ENCODE peak calls at places on chromosomes 13 and 19, in six cellular contexts. One of them, this sample, is unnamed.

GRCh38 chr13:50934735-50935419 is 25.3 kb downstream of the RNASEH2B start:
- DNase-seq in mucosa of descending colon: no peak
- DNase-seq in stimulated activated CD8-positive, alpha-beta memory T cell treated with anti-CD3 and anti-CD28 coated beads, Interleukin-15, amount 100 ng/mL, for 24 hours: no peak
- DNase-seq in Calu3: no peak
- DNase-seq in GM10248: no peak
- DNase-seq in A172: no peak
- DNase-seq in this sample: no peak

GRCh38 chr13:54185785-54186184 is 1157.2 kb downstream of the OLFM4 start:
- DNase-seq in mucosa of descending colon: no peak
- DNase-seq in stimulated activated CD8-positive, alpha-beta memory T cell treated with anti-CD3 and anti-CD28 coated beads, Interleukin-15, amount 100 ng/mL, for 24 hours: no peak
- DNase-seq in Calu3: no peak
- DNase-seq in GM10248: no peak
- DNase-seq in A172: no peak
- DNase-seq in this sample: no peak

GRCh38 chr19:16078759-16079707 is 2.7 kb downstream of the TPM4 start:
- DNase-seq in mucosa of descending colon: peak
- DNase-seq in stimulated activated CD8-positive, alpha-beta memory T cell treated with anti-CD3 and anti-CD28 coated beads, Interleukin-15, amount 100 ng/mL, for 24 hours: no peak
- DNase-seq in Calu3: peak
- DNase-seq in GM10248: peak
- DNase-seq in A172: peak
- DNase-seq in this sample: peak

GRCh38 chr13:47092202-47092601 is 195.3 kb upstream of the HTR2A start:
- DNase-seq in mucosa of descending colon: no peak
- DNase-seq in stimulated activated CD8-positive, alpha-beta memory T cell treated with anti-CD3 and anti-CD28 coated beads, Interleukin-15, amount 100 ng/mL, for 24 hours: no peak
- DNase-seq in Calu3: no peak
- DNase-seq in GM10248: no peak
- DNase-seq in A172: no peak
- DNase-seq in this sample: no peak

GRCh38 chr19:55675661-55676354 is 782 bp downstream of the EPN1 start:
- DNase-seq in mucosa of descending colon: no peak
- DNase-seq in stimulated activated CD8-positive, alpha-beta memory T cell treated with anti-CD3 and anti-CD28 coated beads, Interleukin-15, amount 100 ng/mL, for 24 hours: no peak
- DNase-seq in Calu3: no peak
- DNase-seq in GM10248: no peak
- DNase-seq in A172: no peak
- DNase-seq in this sample: no peak

GRCh38 chr19:23543351-23543750 is 143.7 kb downstream of the ZNF675 start:
- DNase-seq in mucosa of descending colon: no peak
- DNase-seq in stimulated activated CD8-positive, alpha-beta memory T cell treated with anti-CD3 and anti-CD28 coated beads, Interleukin-15, amount 100 ng/mL, for 24 hours: no peak
- DNase-seq in Calu3: no peak
- DNase-seq in GM10248: no peak
- DNase-seq in A172: no peak
- DNase-seq in this sample: no peak

GRCh38 chr13:48251616-48252081 is 18.6 kb downstream of the ITM2B start:
- DNase-seq in mucosa of descending colon: no peak
- DNase-seq in stimulated activated CD8-positive, alpha-beta memory T cell treated with anti-CD3 and anti-CD28 coated beads, Interleukin-15, amount 100 ng/mL, for 24 hours: no peak
- DNase-seq in Calu3: no peak
- DNase-seq in GM10248: no peak
- DNase-seq in A172: no peak
- DNase-seq in this sample: no peak

GRCh38 chr13:94435604-94436226 is 43.8 kb downstream of the DCT start:
- DNase-seq in mucosa of descending colon: no peak
- DNase-seq in stimulated activated CD8-positive, alpha-beta memory T cell treated with anti-CD3 and anti-CD28 coated beads, Interleukin-15, amount 100 ng/mL, for 24 hours: no peak
- DNase-seq in Calu3: no peak
- DNase-seq in GM10248: peak
- DNase-seq in A172: peak
- DNase-seq in this sample: no peak

GRCh38 chr13:22765566-22765965 is 415.2 kb upstream of the SGCG start:
- DNase-seq in mucosa of descending colon: no peak
- DNase-seq in stimulated activated CD8-positive, alpha-beta memory T cell treated with anti-CD3 and anti-CD28 coated beads, Interleukin-15, amount 100 ng/mL, for 24 hours: no peak
- DNase-seq in Calu3: no peak
- DNase-seq in GM10248: no peak
- DNase-seq in A172: no peak
- DNase-seq in this sample: no peak

GRCh38 chr13:113058988-113059850 is 46.4 kb upstream of the F7 start:
- DNase-seq in mucosa of descending colon: no peak
- DNase-seq in stimulated activated CD8-positive, alpha-beta memory T cell treated with anti-CD3 and anti-CD28 coated beads, Interleukin-15, amount 100 ng/mL, for 24 hours: no peak
- DNase-seq in Calu3: no peak
- DNase-seq in GM10248: no peak
- DNase-seq in A172: no peak
- DNase-seq in this sample: peak

GRCh38 chr13:60334310-60334709 is 62.7 kb upstream of the TDRD3 start:
- DNase-seq in mucosa of descending colon: no peak
- DNase-seq in stimulated activated CD8-positive, alpha-beta memory T cell treated with anti-CD3 and anti-CD28 coated beads, Interleukin-15, amount 100 ng/mL, for 24 hours: no peak
- DNase-seq in Calu3: no peak
- DNase-seq in GM10248: no peak
- DNase-seq in A172: no peak
- DNase-seq in this sample: no peak

GRCh38 chr13:100675660-100676129 is 1.1 kb upstream of the TMTC4 start:
- DNase-seq in mucosa of descending colon: no peak
- DNase-seq in stimulated activated CD8-positive, alpha-beta memory T cell treated with anti-CD3 and anti-CD28 coated beads, Interleukin-15, amount 100 ng/mL, for 24 hours: no peak
- DNase-seq in Calu3: no peak
- DNase-seq in GM10248: no peak
- DNase-seq in A172: no peak
- DNase-seq in this sample: no peak

GRCh38 chr13:43787998-43788397 is 1.2 kb upstream of the ENOX1 start:
- DNase-seq in mucosa of descending colon: no peak
- DNase-seq in stimulated activated CD8-positive, alpha-beta memory T cell treated with anti-CD3 and anti-CD28 coated beads, Interleukin-15, amount 100 ng/mL, for 24 hours: no peak
- DNase-seq in Calu3: peak
- DNase-seq in GM10248: peak
- DNase-seq in A172: no peak
- DNase-seq in this sample: no peak

GRCh38 chr13:114073881-114074551 is 58.4 kb downstream of the RASA3 start:
- DNase-seq in mucosa of descending colon: no peak
- DNase-seq in stimulated activated CD8-positive, alpha-beta memory T cell treated with anti-CD3 and anti-CD28 coated beads, Interleukin-15, amount 100 ng/mL, for 24 hours: no peak
- DNase-seq in Calu3: no peak
- DNase-seq in GM10248: no peak
- DNase-seq in A172: no peak
- DNase-seq in this sample: no peak

GRCh38 chr13:99542788-99543406 is 41.6 kb downstream of the TM9SF2 start:
- DNase-seq in mucosa of descending colon: no peak
- DNase-seq in stimulated activated CD8-positive, alpha-beta memory T cell treated with anti-CD3 and anti-CD28 coated beads, Interleukin-15, amount 100 ng/mL, for 24 hours: no peak
- DNase-seq in Calu3: no peak
- DNase-seq in GM10248: peak
- DNase-seq in A172: no peak
- DNase-seq in this sample: no peak

GRCh38 chr13:110001622-110002275 is 215.4 kb upstream of the IRS2 start:
- DNase-seq in mucosa of descending colon: no peak
- DNase-seq in stimulated activated CD8-positive, alpha-beta memory T cell treated with anti-CD3 and anti-CD28 coated beads, Interleukin-15, amount 100 ng/mL, for 24 hours: no peak
- DNase-seq in Calu3: no peak
- DNase-seq in GM10248: no peak
- DNase-seq in A172: peak
- DNase-seq in this sample: no peak

GRCh38 chr13:107681611-107682010 is 533.7 kb downstream of the LIG4 start:
- DNase-seq in mucosa of descending colon: no peak
- DNase-seq in stimulated activated CD8-positive, alpha-beta memory T cell treated with anti-CD3 and anti-CD28 coated beads, Interleukin-15, amount 100 ng/mL, for 24 hours: no peak
- DNase-seq in Calu3: no peak
- DNase-seq in GM10248: no peak
- DNase-seq in A172: no peak
- DNase-seq in this sample: no peak

GRCh38 chr19:39805120-39805519 is 26.5 kb downstream of the LEUTX start:
- DNase-seq in mucosa of descending colon: no peak
- DNase-seq in stimulated activated CD8-positive, alpha-beta memory T cell treated with anti-CD3 and anti-CD28 coated beads, Interleukin-15, amount 100 ng/mL, for 24 hours: no peak
- DNase-seq in Calu3: no peak
- DNase-seq in GM10248: no peak
- DNase-seq in A172: no peak
- DNase-seq in this sample: peak

GRCh38 chr13:80338781-80339577 is 1.9 kb downstream of the SPRY2 start:
- DNase-seq in mucosa of descending colon: peak
- DNase-seq in stimulated activated CD8-positive, alpha-beta memory T cell treated with anti-CD3 and anti-CD28 coated beads, Interleukin-15, amount 100 ng/mL, for 24 hours: no peak
- DNase-seq in Calu3: peak
- DNase-seq in GM10248: peak
- DNase-seq in A172: peak
- DNase-seq in this sample: peak

GRCh38 chr19:33194527-33194883 is 375 bp downstream of the LRP3 start:
- DNase-seq in mucosa of descending colon: no peak
- DNase-seq in stimulated activated CD8-positive, alpha-beta memory T cell treated with anti-CD3 and anti-CD28 coated beads, Interleukin-15, amount 100 ng/mL, for 24 hours: no peak
- DNase-seq in Calu3: no peak
- DNase-seq in GM10248: no peak
- DNase-seq in A172: no peak
- DNase-seq in this sample: peak

GRCh38 chr19:50457300-50457699 is 19.0 kb upstream of the EMC10 start:
- DNase-seq in mucosa of descending colon: no peak
- DNase-seq in stimulated activated CD8-positive, alpha-beta memory T cell treated with anti-CD3 and anti-CD28 coated beads, Interleukin-15, amount 100 ng/mL, for 24 hours: no peak
- DNase-seq in Calu3: no peak
- DNase-seq in GM10248: no peak
- DNase-seq in A172: no peak
- DNase-seq in this sample: no peak

GRCh38 chr19:13208131-13208963 is 58.1 kb downstream of the IER2 start:
- DNase-seq in mucosa of descending colon: peak
- DNase-seq in stimulated activated CD8-positive, alpha-beta memory T cell treated with anti-CD3 and anti-CD28 coated beads, Interleukin-15, amount 100 ng/mL, for 24 hours: no peak
- DNase-seq in Calu3: no peak
- DNase-seq in GM10248: peak
- DNase-seq in A172: peak
- DNase-seq in this sample: peak

GRCh38 chr19:42198676-42199439 is 18.6 kb downstream of the DEDD2 start:
- DNase-seq in mucosa of descending colon: peak
- DNase-seq in stimulated activated CD8-positive, alpha-beta memory T cell treated with anti-CD3 and anti-CD28 coated beads, Interleukin-15, amount 100 ng/mL, for 24 hours: no peak
- DNase-seq in Calu3: no peak
- DNase-seq in GM10248: peak
- DNase-seq in A172: no peak
- DNase-seq in this sample: no peak

GRCh38 chr19:14496849-14497346 is 971 bp upstream of the GIPC1 start:
- DNase-seq in mucosa of descending colon: no peak
- DNase-seq in stimulated activated CD8-positive, alpha-beta memory T cell treated with anti-CD3 and anti-CD28 coated beads, Interleukin-15, amount 100 ng/mL, for 24 hours: no peak
- DNase-seq in Calu3: no peak
- DNase-seq in GM10248: no peak
- DNase-seq in A172: no peak
- DNase-seq in this sample: no peak

GRCh38 chr19:5103061-5103701 is 134.3 kb downstream of the KDM4B start:
- DNase-seq in mucosa of descending colon: no peak
- DNase-seq in stimulated activated CD8-positive, alpha-beta memory T cell treated with anti-CD3 and anti-CD28 coated beads, Interleukin-15, amount 100 ng/mL, for 24 hours: no peak
- DNase-seq in Calu3: no peak
- DNase-seq in GM10248: no peak
- DNase-seq in A172: no peak
- DNase-seq in this sample: peak

GRCh38 chr13:42740753-42741152 is 40.6 kb upstream of the FAM216B start:
- DNase-seq in mucosa of descending colon: peak
- DNase-seq in stimulated activated CD8-positive, alpha-beta memory T cell treated with anti-CD3 and anti-CD28 coated beads, Interleukin-15, amount 100 ng/mL, for 24 hours: no peak
- DNase-seq in Calu3: peak
- DNase-seq in GM10248: no peak
- DNase-seq in A172: no peak
- DNase-seq in this sample: peak

GRCh38 chr13:38421590-38422560 is 72.2 kb downstream of the UFM1 start:
- DNase-seq in mucosa of descending colon: no peak
- DNase-seq in stimulated activated CD8-positive, alpha-beta memory T cell treated with anti-CD3 and anti-CD28 coated beads, Interleukin-15, amount 100 ng/mL, for 24 hours: no peak
- DNase-seq in Calu3: no peak
- DNase-seq in GM10248: no peak
- DNase-seq in A172: no peak
- DNase-seq in this sample: no peak

GRCh38 chr13:33735276-33735675 is 82.7 kb upstream of the RFC3 start:
- DNase-seq in mucosa of descending colon: no peak
- DNase-seq in stimulated activated CD8-positive, alpha-beta memory T cell treated with anti-CD3 and anti-CD28 coated beads, Interleukin-15, amount 100 ng/mL, for 24 hours: no peak
- DNase-seq in Calu3: no peak
- DNase-seq in GM10248: no peak
- DNase-seq in A172: no peak
- DNase-seq in this sample: no peak

GRCh38 chr19:53906211-53907192 is 2.6 kb upstream of the CACNG7 start:
- DNase-seq in mucosa of descending colon: peak
- DNase-seq in stimulated activated CD8-positive, alpha-beta memory T cell treated with anti-CD3 and anti-CD28 coated beads, Interleukin-15, amount 100 ng/mL, for 24 hours: peak
- DNase-seq in Calu3: peak
- DNase-seq in GM10248: peak
- DNase-seq in A172: no peak
- DNase-seq in this sample: peak

GRCh38 chr19:55251296-55252081 is 7.3 kb downstream of the PPP6R1 start:
- DNase-seq in mucosa of descending colon: peak
- DNase-seq in stimulated activated CD8-positive, alpha-beta memory T cell treated with anti-CD3 and anti-CD28 coated beads, Interleukin-15, amount 100 ng/mL, for 24 hours: no peak
- DNase-seq in Calu3: peak
- DNase-seq in GM10248: peak
- DNase-seq in A172: peak
- DNase-seq in this sample: no peak

GRCh38 chr13:67278230-67278629 is 48.1 kb upstream of the PCDH9 start:
- DNase-seq in mucosa of descending colon: no peak
- DNase-seq in stimulated activated CD8-positive, alpha-beta memory T cell treated with anti-CD3 and anti-CD28 coated beads, Interleukin-15, amount 100 ng/mL, for 24 hours: no peak
- DNase-seq in Calu3: no peak
- DNase-seq in GM10248: no peak
- DNase-seq in A172: no peak
- DNase-seq in this sample: no peak

GRCh38 chr19:44909775-44910174 is 4.2 kb downstream of the APOE start:
- DNase-seq in mucosa of descending colon: no peak
- DNase-seq in stimulated activated CD8-positive, alpha-beta memory T cell treated with anti-CD3 and anti-CD28 coated beads, Interleukin-15, amount 100 ng/mL, for 24 hours: no peak
- DNase-seq in Calu3: no peak
- DNase-seq in GM10248: no peak
- DNase-seq in A172: no peak
- DNase-seq in this sample: no peak

GRCh38 chr13:105665284-105665683 is 870.2 kb downstream of the EFNB2 start:
- DNase-seq in mucosa of descending colon: no peak
- DNase-seq in stimulated activated CD8-positive, alpha-beta memory T cell treated with anti-CD3 and anti-CD28 coated beads, Interleukin-15, amount 100 ng/mL, for 24 hours: no peak
- DNase-seq in Calu3: no peak
- DNase-seq in GM10248: no peak
- DNase-seq in A172: peak
- DNase-seq in this sample: no peak

GRCh38 chr19:39430675-39431593 is 4.8 kb downstream of the RPS16 start:
- DNase-seq in mucosa of descending colon: no peak
- DNase-seq in stimulated activated CD8-positive, alpha-beta memory T cell treated with anti-CD3 and anti-CD28 coated beads, Interleukin-15, amount 100 ng/mL, for 24 hours: no peak
- DNase-seq in Calu3: peak
- DNase-seq in GM10248: peak
- DNase-seq in A172: peak
- DNase-seq in this sample: no peak

GRCh38 chr13:64551755-64552154 is 2678.4 kb downstream of the PCDH9 start:
- DNase-seq in mucosa of descending colon: no peak
- DNase-seq in stimulated activated CD8-positive, alpha-beta memory T cell treated with anti-CD3 and anti-CD28 coated beads, Interleukin-15, amount 100 ng/mL, for 24 hours: no peak
- DNase-seq in Calu3: no peak
- DNase-seq in GM10248: no peak
- DNase-seq in A172: peak
- DNase-seq in this sample: no peak

GRCh38 chr19:1956143-1956537 is 15.2 kb downstream of the CSNK1G2 start:
- DNase-seq in mucosa of descending colon: no peak
- DNase-seq in stimulated activated CD8-positive, alpha-beta memory T cell treated with anti-CD3 and anti-CD28 coated beads, Interleukin-15, amount 100 ng/mL, for 24 hours: no peak
- DNase-seq in Calu3: no peak
- DNase-seq in GM10248: no peak
- DNase-seq in A172: no peak
- DNase-seq in this sample: no peak

GRCh38 chr19:56066152-56067023 is 54.7 kb downstream of the ZNF787 start:
- DNase-seq in mucosa of descending colon: peak
- DNase-seq in stimulated activated CD8-positive, alpha-beta memory T cell treated with anti-CD3 and anti-CD28 coated beads, Interleukin-15, amount 100 ng/mL, for 24 hours: peak
- DNase-seq in Calu3: peak
- DNase-seq in GM10248: peak
- DNase-seq in A172: peak
- DNase-seq in this sample: peak

GRCh38 chr13:48153186-48153585 is 58.3 kb upstream of the MED4 start:
- DNase-seq in mucosa of descending colon: no peak
- DNase-seq in stimulated activated CD8-positive, alpha-beta memory T cell treated with anti-CD3 and anti-CD28 coated beads, Interleukin-15, amount 100 ng/mL, for 24 hours: no peak
- DNase-seq in Calu3: no peak
- DNase-seq in GM10248: no peak
- DNase-seq in A172: no peak
- DNase-seq in this sample: no peak

GRCh38 chr13:49776871-49777270 is 15.6 kb downstream of the KPNA3 start:
- DNase-seq in mucosa of descending colon: no peak
- DNase-seq in stimulated activated CD8-positive, alpha-beta memory T cell treated with anti-CD3 and anti-CD28 coated beads, Interleukin-15, amount 100 ng/mL, for 24 hours: no peak
- DNase-seq in Calu3: no peak
- DNase-seq in GM10248: no peak
- DNase-seq in A172: no peak
- DNase-seq in this sample: no peak